ENCODE peak calls at places on chromosome 18, in eight cellular contexts. G is A172, Z is neural crest cell, Y is hepatocyte, K is GM23248, T is substantia nigra, D is astrocyte of the spinal cord, J is T1000. X is an unnamed sample.
A peak's percentile ranks its signal among the peaks of the same experiment; 100 is the strongest.

GRCh38 chr18:70998490-70998889 is 709.6 kb downstream of the SOCS6 start:
- DNase-seq in T (no peak), Z (no peak), Y (no peak), G (no peak), K (no peak), D (no peak), J (no peak), X (no peak)

GRCh38 chr18:77851798-77852197 is 602.1 kb downstream of the GALR1 start:
- DNase-seq in K (no peak), Y (no peak), G (no peak), J (no peak), T (no peak), D (no peak), Z (no peak), X (no peak)

GRCh38 chr18:42045346-42045745 is 90.3 kb downstream of the PIK3C3 start:
- DNase-seq in D (no peak), T (no peak), J (no peak), Z (no peak), K (peak; percentile 69), Y (peak; percentile 9), G (no peak), X (no peak)

GRCh38 chr18:44742741-44743311 is 62.1 kb downstream of the SETBP1 start:
- DNase-seq in K (peak; percentile 67), J (no peak), Y (no peak), G (no peak), Z (no peak), T (no peak), D (peak; percentile 81), X (peak; percentile 69)

GRCh38 chr18:56986829-56987228 is 160.1 kb upstream of the BOD1L2 start:
- DNase-seq in J (no peak), Z (no peak), K (no peak), D (no peak), Y (peak; percentile 5), T (no peak), G (no peak), X (no peak)

GRCh38 chr18:63111549-63112402 is 207.8 kb downstream of the BCL2 start:
- DNase-seq in Y (no peak), Z (no peak), T (no peak), D (no peak), J (no peak), K (peak; percentile 8), G (peak; percentile 22), X (no peak)

GRCh38 chr18:39596216-39596615 is 2030.6 kb upstream of the CELF4 start:
- DNase-seq in D (no peak), T (no peak), Z (no peak), K (peak; percentile 5), J (no peak), Y (no peak), G (no peak), X (no peak)

GRCh38 chr18:75455249-75456183 is 28.0 kb upstream of the SMIM21 start:
- DNase-seq in Z (peak; percentile 32), D (peak; percentile 43), G (no peak), J (no peak), Y (peak; percentile 52), K (peak; percentile 51), T (no peak), X (peak; percentile 58)

GRCh38 chr18:61892683-61893303 is at the start of gene RNF152:
- DNase-seq in T (no peak), J (no peak), K (peak; percentile 59), D (peak; percentile 27), Y (peak; percentile 61), Z (peak; percentile 12), G (no peak), X (peak; percentile 66)

GRCh38 chr18:44731866-44732555 is 51.3 kb downstream of the SETBP1 start:
- DNase-seq in Y (no peak), K (peak; percentile 66), J (no peak), D (no peak), G (no peak), Z (no peak), T (no peak), X (no peak)

GRCh38 chr18:63158676-63159291 is 160.8 kb downstream of the BCL2 start:
- DNase-seq in D (no peak), K (no peak), J (no peak), Z (no peak), T (no peak), Y (no peak), G (no peak), X (no peak)

GRCh38 chr18:35376742-35377695 is at the start of gene ZNF396:
- DNase-seq in Y (peak; percentile 83), T (peak; percentile 41), D (peak; percentile 57), G (peak; percentile 10), J (peak; percentile 52), K (peak; percentile 80), Z (peak; percentile 63), X (peak; percentile 83)

GRCh38 chr18:74546751-74547530 is 12.6 kb downstream of the CNDP1 start:
- DNase-seq in J (peak; percentile 10), G (peak; percentile 49), T (no peak), D (peak; percentile 16), Y (no peak), K (peak; percentile 88), Z (no peak), X (peak; percentile 21)

GRCh38 chr18:48375150-48375790 is 33.9 kb downstream of the ZBTB7C start:
- DNase-seq in K (no peak), Z (no peak), T (no peak), G (no peak), J (no peak), Y (no peak), D (no peak), X (no peak)

GRCh38 chr18:26468931-26469340 is 79.4 kb downstream of the KCTD1 start:
- DNase-seq in J (no peak), Y (peak; percentile 77), Z (peak; percentile 29), G (peak; percentile 71), T (no peak), K (no peak), D (no peak), X (no peak)

GRCh38 chr18:74495581-74496507 is at the start of gene CNDP2:
- DNase-seq in D (peak; percentile 99), Y (peak; percentile 100), T (peak; percentile 99), Z (peak; percentile 99), J (peak; percentile 94), G (peak; percentile 94), K (peak; percentile 100), X (peak; percentile 100)

GRCh38 chr18:62979172-62979571 is 263.8 kb downstream of the PHLPP1 start:
- DNase-seq in D (peak; percentile 83), K (peak; percentile 78), J (peak; percentile 43), Y (no peak), T (peak; percentile 28), Z (no peak), G (peak; percentile 54), X (peak; percentile 89)

GRCh38 chr18:76013041-76013440 is 482.0 kb downstream of the ZNF516 start:
- DNase-seq in K (no peak), T (no peak), G (no peak), Z (no peak), D (peak; percentile 52), Y (no peak), J (no peak), X (peak; percentile 84)

X was measured in astrocyte of the hippocampus.